ENCODE peak calls at places on chromosomes 11 and 22, in six cellular contexts. I is SK-N-SH, R is HCT116, J is HepG2, Z is K562, H is GM12878. E is an unnamed sample.

GRCh38 chr11:131579932-131580387 is 209.5 kb downstream of the NTM start:
- DNase-seq in H (no peak), J (peak), Z (peak), R (no peak), I (peak), E (no peak)

GRCh38 chr11:116701297-116701801 is 71.4 kb downstream of the BUD13 start:
- DNase-seq in Z (no peak), R (no peak), H (no peak), J (no peak), I (peak), E (no peak)

GRCh38 chr22:37454857-37455686 is 27.8 kb upstream of the ELFN2 start:
- DNase-seq in J (peak), I (no peak), H (no peak), R (peak), Z (peak), E (no peak)

GRCh38 chr11:107203656-107204055 is 185.4 kb upstream of the GUCY1A2 start:
- DNase-seq in Z (no peak), I (no peak), H (no peak), J (no peak), R (no peak), E (no peak)

GRCh38 chr11:36266767-36267166 is 22.5 kb downstream of the COMMD9 start:
- DNase-seq in J (no peak), Z (no peak), R (no peak), I (no peak), H (no peak), E (no peak)

GRCh38 chr22:31583861-31584485 is 78.0 kb downstream of the PISD start:
- DNase-seq in J (no peak), R (no peak), H (no peak), Z (no peak), I (no peak), E (no peak)

GRCh38 chr22:42902875-42903510 is 45.9 kb upstream of the ARFGAP3 start:
- DNase-seq in R (no peak), J (no peak), H (no peak), Z (no peak), I (no peak), E (no peak)

GRCh38 chr22:47094861-47095330 is 332.4 kb downstream of the TBC1D22A start:
- DNase-seq in R (no peak), Z (no peak), I (no peak), H (no peak), J (no peak), E (no peak)

GRCh38 chr11:4664791-4665190 is 21.0 kb downstream of the OR51E1 start:
- DNase-seq in R (no peak), I (no peak), Z (no peak), J (no peak), H (no peak), E (no peak)

GRCh38 chr22:28112130-28112529 is 193.1 kb upstream of the PITPNB start:
- DNase-seq in I (no peak), R (no peak), J (no peak), Z (no peak), H (no peak), E (no peak)

GRCh38 chr11:73652856-73653559 is 6.6 kb downstream of the PLEKHB1 start:
- DNase-seq in R (no peak), I (no peak), Z (no peak), J (peak), H (no peak), E (no peak)

GRCh38 chr22:41682033-41682807 is 6.4 kb downstream of the SNU13 start:
- DNase-seq in J (peak), Z (peak), R (peak), I (peak), H (peak), E (no peak)

GRCh38 chr11:113538801-113539200 is 63.6 kb upstream of the DRD2 start:
- DNase-seq in J (no peak), H (no peak), R (no peak), Z (no peak), I (no peak), E (no peak)

GRCh38 chr11:64223001-64223651 is 2.9 kb downstream of the TRPT1 start:
- DNase-seq in I (no peak), J (no peak), H (no peak), R (no peak), Z (no peak), E (no peak)

GRCh38 chr11:47507868-47508594 is 44.9 kb downstream of the CELF1 start:
- DNase-seq in H (no peak), R (no peak), Z (peak), I (no peak), J (no peak), E (no peak)

GRCh38 chr11:23680488-23681230 is 816.2 kb upstream of the LUZP2 start:
- DNase-seq in Z (no peak), H (no peak), R (no peak), J (peak), I (no peak), E (no peak)

GRCh38 chr11:129766858-129767604 is 48.6 kb upstream of the TMEM45B start:
- DNase-seq in Z (no peak), H (no peak), I (peak), J (peak), R (peak), E (peak)

GRCh38 chr11:112497826-112498225 is 237.2 kb upstream of the PLET1 start:
- DNase-seq in Z (no peak), H (no peak), J (no peak), I (no peak), R (no peak), E (no peak)

GRCh38 chr11:79415411-79415810 is 25.4 kb downstream of the TENM4 start:
- DNase-seq in I (no peak), Z (no peak), J (no peak), R (no peak), H (no peak), E (no peak)

GRCh38 chr11:94655951-94656350 is 88.8 kb downstream of the PIWIL4 start:
- DNase-seq in I (no peak), Z (no peak), H (no peak), J (no peak), R (no peak), E (no peak)

GRCh38 chr11:29373725-29374124 is 643.1 kb downstream of the KCNA4 start:
- DNase-seq in H (no peak), J (no peak), R (no peak), Z (no peak), I (no peak), E (no peak)

GRCh38 chr11:43693731-43694130 is 13.2 kb downstream of the HSD17B12 start:
- DNase-seq in J (no peak), H (no peak), R (no peak), I (no peak), Z (no peak), E (no peak)

GRCh38 chr22:41660416-41660815 is 28.3 kb downstream of the SNU13 start:
- DNase-seq in H (no peak), I (no peak), J (no peak), Z (no peak), R (no peak), E (no peak)

GRCh38 chr11:92854952-92855351 is 114.5 kb upstream of the MTNR1B start:
- DNase-seq in R (no peak), J (no peak), H (no peak), Z (no peak), I (no peak), E (no peak)

GRCh38 chr11:73154178-73154577 is 12.1 kb upstream of the FCHSD2 start:
- DNase-seq in R (no peak), Z (no peak), I (no peak), J (no peak), H (peak), E (no peak)

GRCh38 chr11:111272420-111272819 is 25.9 kb upstream of the POU2AF3 start:
- DNase-seq in Z (no peak), H (no peak), I (no peak), R (no peak), J (no peak), E (no peak)

GRCh38 chr22:50606561-50607365 is 6.2 kb downstream of the MAPK8IP2 start:
- DNase-seq in J (no peak), Z (no peak), I (no peak), R (no peak), H (no peak), E (no peak)

GRCh38 chr11:71499125-71499524 is 27.9 kb upstream of the KRTAP5-7 start:
- DNase-seq in J (no peak), H (no peak), Z (no peak), I (peak), R (no peak), E (no peak)

GRCh38 chr11:118180300-118180703 is 3.9 kb upstream of the SCN2B start:
- DNase-seq in Z (no peak), H (no peak), I (peak), J (peak), R (peak), E (no peak)

GRCh38 chr11:117488996-117489952 is 161.6 kb downstream of the CEP164 start:
- DNase-seq in I (peak), H (no peak), Z (no peak), R (no peak), J (no peak), E (no peak)

GRCh38 chr11:69654001-69654659 is 13.2 kb downstream of the CCND1 start:
- DNase-seq in H (no peak), I (peak), J (no peak), Z (no peak), R (no peak), E (peak)

DNA sequence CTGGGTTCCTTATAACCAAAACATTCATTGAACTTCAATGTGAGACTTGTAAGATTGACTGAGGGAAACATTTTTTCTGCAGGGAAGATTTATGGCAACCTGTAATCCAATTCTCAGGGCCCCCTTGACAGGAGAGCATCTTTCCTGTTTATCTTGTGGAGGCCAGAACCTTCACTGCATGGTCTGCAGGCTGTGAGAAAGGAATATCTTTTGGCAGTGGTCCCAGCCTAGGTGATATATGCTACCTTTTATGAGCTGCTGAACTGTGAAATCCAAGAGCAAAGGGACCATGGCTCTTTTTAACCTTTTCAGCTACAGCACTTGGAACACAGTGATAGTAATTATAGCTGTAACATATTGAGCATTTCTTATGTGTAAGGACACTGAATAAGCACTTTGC is 590.2 kb upstream of the B3GAT1 start:
- DNase-seq in H (no peak), J (no peak), Z (no peak), I (no peak), R (no peak), E (no peak)
- TF ChIP-seq JUND in H (no peak), J (no peak), Z (no peak), I (no peak), R (no peak), E (no peak)

GRCh38 chr11:88383446-88383845 is 45.9 kb upstream of the CTSC start:
- DNase-seq in H (no peak), R (no peak), Z (no peak), J (no peak), I (no peak), E (no peak)

GRCh38 chr11:88384678-88385015 is 47.1 kb upstream of the CTSC start:
- DNase-seq in H (no peak), I (no peak), J (no peak), Z (no peak), R (no peak), E (peak)

GRCh38 chr11:88378422-88379066 is 41.0 kb upstream of the CTSC start:
- DNase-seq in R (no peak), J (no peak), H (no peak), I (no peak), Z (no peak), E (no peak)

DNA sequence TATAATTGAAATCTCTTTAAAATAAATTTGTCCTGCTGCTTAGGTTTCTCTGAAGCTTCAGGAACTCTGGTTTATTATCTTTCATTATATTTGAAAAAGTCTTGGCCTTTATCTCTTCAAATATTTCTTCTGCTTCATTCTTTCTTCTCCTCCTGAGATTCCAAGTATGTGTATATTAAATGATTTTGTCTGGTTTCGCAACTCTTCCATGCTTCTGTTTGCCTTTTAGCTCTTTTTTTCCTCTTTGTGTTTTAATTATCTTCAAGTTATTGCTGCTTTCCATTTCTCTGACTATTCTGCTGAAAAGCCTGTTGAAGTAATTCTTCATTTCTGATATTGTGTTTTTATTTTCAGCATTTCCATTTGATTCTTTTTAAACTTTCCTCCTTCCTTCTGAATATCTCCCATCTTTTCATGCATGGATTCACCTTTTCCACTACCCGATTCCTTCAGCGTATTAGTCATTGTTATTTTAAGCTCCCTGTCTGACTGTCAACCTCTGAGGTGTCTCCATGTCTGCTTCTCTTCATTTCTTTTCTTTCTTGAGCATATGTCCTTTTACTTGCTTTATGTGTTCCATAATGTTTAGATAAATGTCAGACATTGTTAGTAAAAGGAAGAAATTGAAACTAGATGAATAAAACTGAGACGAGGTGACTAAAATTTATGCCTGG is 46.6 kb upstream of the CTSC start:
- DNase-seq in R (peak), H (no peak), Z (no peak), I (no peak), J (no peak), E (peak)
- TF ChIP-seq JUND in R (peak), H (no peak), Z (no peak), I (peak), J (no peak), E (no peak)

GRCh38 chr11:75063732-75064314 is 32.9 kb downstream of the OR2AT4 start:
- DNase-seq in J (no peak), Z (no peak), I (no peak), H (no peak), R (no peak), E (no peak)

GRCh38 chr11:75068559-75068958 is 28.1 kb downstream of the OR2AT4 start:
- DNase-seq in H (no peak), Z (no peak), R (no peak), J (no peak), I (no peak), E (no peak)

GRCh38 chr11:75068993-75069392 is 27.7 kb downstream of the OR2AT4 start:
- DNase-seq in I (no peak), H (no peak), R (no peak), Z (no peak), J (no peak), E (no peak)

GRCh38 chr11:75069473-75069872 is 27.2 kb downstream of the OR2AT4 start:
- DNase-seq in H (peak), I (no peak), R (no peak), J (no peak), Z (no peak), E (no peak)

GRCh38 chr11:75066061-75066460 is 30.6 kb downstream of the OR2AT4 start:
- DNase-seq in Z (no peak), H (no peak), I (no peak), J (no peak), R (no peak), E (no peak)
- TF ChIP-seq JUND in Z (no peak), H (no peak), I (no peak), J (no peak), R (no peak), E (no peak)

GRCh38 chr11:2612884-2613571 is 86.8 kb downstream of the KCNQ1OT1 start:
- DNase-seq in I (no peak), J (peak), R (no peak), H (no peak), Z (no peak), E (peak)
- TF ChIP-seq JUND in I (no peak), J (no peak), R (no peak), H (no peak), Z (no peak), E (no peak)